ENCODE peak calls at places on chromosomes 2 and 18, in eight cellular contexts. H is spleen, Z is endothelial cell, C is fibroblast of lung, U is uterus, L is HCT116, O is IMR-90, W is stomach. T is an unnamed sample.

GRCh38 chr18:79507076-79507545 is 111.4 kb downstream of the NFATC1 start:
- DNase-seq in H (peak; percentile 88), O (no peak), U (peak; percentile 63), C (peak; percentile 33), Z (peak; percentile 70), W (peak; percentile 69), L (no peak), T (peak; percentile 91)

GRCh38 chr2:191386938-191387536 is 141.8 kb downstream of the MYO1B start:
- DNase-seq in Z (no peak), C (peak; percentile 65), O (peak; percentile 89), H (no peak), U (no peak), W (no peak), L (no peak), T (no peak)

GRCh38 chr18:78605255-78605654 is 374.4 kb upstream of the SALL3 start:
- DNase-seq in Z (no peak), L (no peak), C (no peak), U (no peak), W (no peak), H (peak; percentile 45), O (no peak), T (no peak)

GRCh38 chr2:88176352-88176952 is 6.3 kb downstream of the THNSL2 start:
- DNase-seq in C (no peak), W (no peak), H (no peak), O (no peak), Z (no peak), L (no peak), U (no peak), T (no peak)

GRCh38 chr2:210363876-210364275 is 48.9 kb upstream of the MYL1 start:
- DNase-seq in Z (no peak), C (no peak), W (no peak), U (no peak), H (no peak), L (no peak), O (no peak), T (no peak)

GRCh38 chr2:189466656-189467055 is 25.4 kb downstream of the WDR75 start:
- DNase-seq in H (no peak), W (no peak), O (peak; percentile 50), U (no peak), C (peak; percentile 58), Z (peak; percentile 26), L (no peak), T (no peak)

GRCh38 chr2:86314125-86314524 is 23.3 kb downstream of the REEP1 start:
- DNase-seq in U (no peak), W (peak; percentile 5), O (no peak), H (no peak), L (no peak), C (no peak), Z (no peak), T (no peak)

GRCh38 chr2:10733584-10733958 is 12.1 kb downstream of the ATP6V1C2 start:
- DNase-seq in H (peak; percentile 30), U (no peak), W (no peak), C (no peak), O (peak; percentile 21), L (no peak), Z (no peak), T (no peak)

GRCh38 chr18:80191907-80192652 is 55.2 kb downstream of the PARD6G start:
- DNase-seq in C (no peak), L (no peak), W (no peak), Z (no peak), U (no peak), H (no peak), O (no peak), T (no peak)

GRCh38 chr2:81551040-81551634 is 1246.6 kb upstream of the LRRTM1 start:
- DNase-seq in L (no peak), Z (no peak), H (no peak), O (no peak), W (no peak), C (no peak), U (no peak), T (no peak)

GRCh38 chr2:62467100-62467474 is 38.9 kb downstream of the TMEM17 start:
- DNase-seq in H (no peak), O (no peak), L (no peak), W (no peak), U (no peak), C (no peak), Z (no peak), T (no peak)

GRCh38 chr2:34401186-34401585 is 802.1 kb upstream of the FAM98A start:
- DNase-seq in W (no peak), H (no peak), O (no peak), C (no peak), L (no peak), Z (no peak), U (no peak), T (no peak)

GRCh38 chr2:11830708-11831301 is 84.4 kb downstream of the LPIN1 start:
- DNase-seq in O (no peak), Z (no peak), W (no peak), L (no peak), U (no peak), C (no peak), H (no peak), T (no peak)
- TF ChIP-seq CTCF in O (no peak), Z (no peak), W (no peak), L (no peak), U (no peak), C (no peak), H (no peak), T (no peak)

DNA sequence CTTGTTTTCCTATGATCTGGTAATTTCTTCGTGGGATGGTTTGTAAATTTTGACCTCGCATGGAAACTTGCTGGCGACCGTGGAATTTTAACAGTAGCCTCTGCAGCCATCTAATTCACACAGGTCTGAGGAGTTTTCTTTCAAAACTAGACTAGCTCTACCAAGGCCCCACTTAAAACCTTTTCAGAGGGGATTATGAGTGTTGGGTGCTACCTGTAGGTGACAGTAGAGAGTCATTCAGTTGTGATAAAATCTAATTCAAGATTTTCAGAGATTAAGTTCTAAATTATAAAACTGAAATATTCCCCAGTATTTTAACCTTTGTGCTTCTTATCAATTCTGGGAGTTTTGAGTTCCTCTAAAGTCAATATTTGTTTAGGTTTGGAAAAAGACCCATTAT is 31.0 kb downstream of the THSD7B start:
- DNase-seq in U (no peak), L (no peak), C (no peak), W (no peak), Z (no peak), O (no peak), H (no peak), T (no peak)
- TF ChIP-seq CTCF in U (no peak), L (peak; percentile 12), C (no peak), W (no peak), Z (peak; percentile 40), O (no peak), H (no peak), T (peak; percentile 4)

GRCh38 chr2:35410431-35411061 is 945.0 kb upstream of the CRIM1 start:
- DNase-seq in W (peak; percentile 45), U (no peak), L (no peak), C (peak; percentile 52), H (peak; percentile 74), O (peak; percentile 29), Z (peak; percentile 80), T (no peak)

GRCh38 chr2:35409762-35410161 is 945.8 kb upstream of the CRIM1 start:
- DNase-seq in W (no peak), U (no peak), L (no peak), O (no peak), H (no peak), C (no peak), Z (no peak), T (no peak)

DNA sequence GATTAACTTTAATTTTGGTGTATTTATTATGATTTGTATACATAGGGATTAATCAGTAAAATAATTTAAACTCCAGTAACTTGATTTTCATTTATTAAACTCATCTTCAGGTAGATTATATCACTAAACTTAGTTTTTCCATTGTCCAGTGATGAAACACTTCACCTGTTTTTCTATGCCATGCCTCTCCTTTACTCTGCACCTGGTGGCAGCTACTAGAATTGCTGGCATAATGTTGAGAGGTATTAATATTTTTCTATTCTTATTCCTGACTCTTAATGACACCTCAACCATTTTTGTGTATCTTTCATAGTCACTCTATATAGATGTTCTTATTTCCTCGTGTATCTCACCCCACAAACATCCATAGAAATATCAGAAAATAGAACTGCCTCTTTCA is 940.3 kb upstream of the CRIM1 start:
- DNase-seq in H (no peak), Z (no peak), O (no peak), L (no peak), W (no peak), U (no peak), C (no peak), T (no peak)
- TF ChIP-seq CTCF in H (no peak), Z (peak; percentile 56), O (no peak), L (no peak), W (no peak), U (no peak), C (no peak), T (no peak)

DNA sequence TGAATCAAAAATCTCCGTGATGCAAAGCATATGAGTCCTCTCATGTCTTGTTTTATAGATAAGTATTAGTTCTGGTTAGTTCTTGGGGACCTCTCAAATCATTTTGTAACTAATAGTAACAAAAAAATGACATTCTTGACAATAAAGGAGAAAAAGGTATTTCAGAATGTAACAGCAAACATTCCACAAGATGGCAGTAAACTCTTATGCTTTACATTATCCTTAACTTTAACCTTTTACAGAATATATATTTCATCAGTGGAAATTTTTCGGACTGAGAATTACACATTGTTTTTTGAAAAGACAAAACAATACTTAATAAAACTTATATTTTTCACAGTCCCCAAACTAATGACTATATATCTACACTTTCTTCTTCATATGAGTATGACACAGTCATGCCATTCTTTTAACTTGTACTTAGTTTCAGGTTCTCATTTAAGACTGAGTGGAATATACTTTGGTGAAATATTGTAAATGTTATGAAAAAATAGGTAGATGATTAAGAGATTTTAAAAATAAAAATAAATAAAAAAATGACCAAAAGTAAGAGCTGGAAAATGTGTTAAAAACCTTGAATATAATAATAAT is 142.9 kb upstream of the NXPH2 start:
- DNase-seq in W (no peak), C (peak; percentile 31), H (no peak), U (no peak), Z (no peak), O (no peak), L (peak; percentile 22), T (no peak)
- TF ChIP-seq CTCF in W (no peak), C (no peak), H (no peak), U (no peak), Z (peak; percentile 46), O (peak; percentile 32), L (peak; percentile 34), T (no peak)

DNA sequence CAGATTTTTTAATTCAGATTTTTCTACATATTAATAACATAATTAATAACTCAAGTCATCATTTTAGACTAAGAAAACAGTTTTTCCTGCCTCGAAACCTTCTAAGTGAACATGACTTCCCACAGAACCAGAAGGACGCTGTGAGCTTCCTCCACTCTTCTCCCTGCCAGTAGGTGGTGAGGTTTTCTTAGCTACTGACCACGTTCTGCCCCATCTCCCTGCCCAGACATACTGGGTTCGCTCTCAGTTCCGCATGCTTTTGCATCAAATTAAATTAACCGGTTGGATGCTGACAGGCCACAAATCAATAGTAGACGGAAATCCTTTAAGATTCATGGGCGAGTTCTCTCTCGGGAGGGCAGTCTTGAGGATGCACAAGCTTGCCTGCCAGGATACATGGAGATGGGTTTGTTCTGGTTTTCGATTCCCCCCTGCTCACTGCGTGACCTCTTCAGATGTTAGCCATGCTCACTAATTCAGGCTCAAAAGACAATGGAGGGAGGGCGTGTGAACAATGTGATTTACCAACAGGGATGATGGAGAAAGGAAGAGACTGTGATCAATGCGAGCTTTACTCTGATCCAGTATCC is 375.9 kb downstream of the EIPR1 start:
- DNase-seq in H (no peak), U (no peak), O (no peak), L (no peak), C (no peak), Z (no peak), W (no peak), T (no peak)
- TF ChIP-seq CTCF in H (peak; percentile 55), U (no peak), O (no peak), L (no peak), C (no peak), Z (no peak), W (no peak), T (peak; percentile 41)

T was measured in kidney.